ENCODE peak calls at places on chromosomes 16 and 17, in nine cellular contexts. Q is NCI-H2081; H is activated T-helper 2 cell treated with anti-CD3 and anti-CD28 coated beads, Interferon-gamma antibody, Interleukin-2, Interleukin-4, amounts not matched to agents 10 μg/mL and 5 μg/mL and 100 μg/mL, durations not matched to agents 14 hours and 24 hours and 36 hours; L is A172; E is amniotic stem cell; C is HEK293T; N is PC-3; V is GM13977; J is AG09309. G is an unnamed sample.
A peak's percentile ranks its signal among the peaks of the same experiment; 100 is the strongest.

GRCh38 chr16:25235991-25236390 is 19.2 kb downstream of the AQP8 start:
- DNase-seq in Q (no peak), H (no peak), L (no peak), E (no peak), C (no peak), N (no peak), V (no peak), J (no peak), G (no peak)

GRCh38 chr17:41627316-41628072 is 3.1 kb upstream of the KRT17 start:
- DNase-seq in Q (no peak), H (no peak), L (no peak), E (no peak), C (no peak), N (no peak), V (no peak), J (no peak), G (no peak)

GRCh38 chr16:27365142-27366089 is 36.6 kb upstream of the IL21R start:
- DNase-seq in Q (no peak), H (no peak), L (peak; percentile 68), E (no peak), C (no peak), N (peak; percentile 90), V (no peak), J (no peak), G (peak; percentile 73)

GRCh38 chr17:77160032-77160876 is 19.5 kb downstream of the SEC14L1 start:
- DNase-seq in Q (peak; percentile 91), H (no peak), L (no peak), E (no peak), C (no peak), N (no peak), V (no peak), J (no peak), G (no peak)

GRCh38 chr17:28317965-28318758 is 838 bp upstream of the TMEM97 start:
- DNase-seq in Q (no peak), H (no peak), L (no peak), E (no peak), C (peak; percentile 11), N (no peak), V (no peak), J (no peak), G (no peak)

GRCh38 chr16:21590791-21591190 is 8.6 kb upstream of the METTL9 start:
- DNase-seq in Q (no peak), H (no peak), L (no peak), E (no peak), C (no peak), N (peak; percentile 25), V (no peak), J (no peak), G (no peak)

GRCh38 chr17:75366432-75366831 is 39.0 kb downstream of the GRB2 start:
- DNase-seq in Q (no peak), H (no peak), L (no peak), E (no peak), C (no peak), N (no peak), V (no peak), J (no peak), G (no peak)

GRCh38 chr16:58853830-58854229 is 119.7 kb upstream of the GOT2 start:
- DNase-seq in Q (no peak), H (no peak), L (peak; percentile 31), E (no peak), C (no peak), N (no peak), V (no peak), J (no peak), G (no peak)

GRCh38 chr17:4678448-4679026 is 25.4 kb downstream of the PELP1 start:
- DNase-seq in Q (no peak), H (no peak), L (peak; percentile 83), E (peak; percentile 31), C (no peak), N (peak; percentile 89), V (no peak), J (peak; percentile 73), G (peak; percentile 98)

GRCh38 chr17:76515291-76515949 is 14.2 kb upstream of the RHBDF2 start:
- DNase-seq in Q (no peak), H (peak; percentile 82), L (peak; percentile 68), E (peak; percentile 27), C (no peak), N (no peak), V (peak; percentile 68), J (peak; percentile 99), G (peak; percentile 91)

GRCh38 chr16:3256146-3256875 is at the start of gene MEFV:
- DNase-seq in Q (no peak), H (no peak), L (no peak), E (no peak), C (no peak), N (no peak), V (no peak), J (no peak), G (no peak)

GRCh38 chr17:66663041-66663494 is 171.8 kb upstream of the CACNG5 start:
- DNase-seq in Q (no peak), H (no peak), L (no peak), E (no peak), C (no peak), N (no peak), V (no peak), J (no peak), G (no peak)

GRCh38 chr17:35056013-35056412 is 7.5 kb downstream of the RFFL start:
- DNase-seq in Q (no peak), H (no peak), L (no peak), E (no peak), C (no peak), N (no peak), V (no peak), J (no peak), G (no peak)

GRCh38 chr17:69390735-69391501 is 23.6 kb upstream of the MAP2K6 start:
- DNase-seq in Q (no peak), H (no peak), L (no peak), E (no peak), C (no peak), N (no peak), V (no peak), J (no peak), G (no peak)

GRCh38 chr16:81463296-81463890 is 18.8 kb downstream of the CMIP start:
- DNase-seq in Q (no peak), H (no peak), L (no peak), E (no peak), C (no peak), N (no peak), V (no peak), J (no peak), G (no peak)

GRCh38 chr17:13702266-13702665 is 100.5 kb upstream of the HS3ST3A1 start:
- DNase-seq in Q (no peak), H (no peak), L (no peak), E (no peak), C (no peak), N (peak; percentile 71), V (no peak), J (peak; percentile 64), G (peak; percentile 62)

GRCh38 chr17:2796164-2797140 is at the start of gene RAP1GAP2:
- DNase-seq in Q (no peak), H (peak; percentile 79), L (no peak), E (no peak), C (no peak), N (no peak), V (no peak), J (no peak), G (no peak)

GRCh38 chr17:9239821-9240658 is 218.7 kb downstream of the NTN1 start:
- DNase-seq in Q (no peak), H (peak; percentile 66), L (no peak), E (no peak), C (peak; percentile 93), N (peak; percentile 59), V (peak; percentile 96), J (no peak), G (peak; percentile 63)

GRCh38 chr17:60145006-60145935 is 4.5 kb upstream of the CA4 start:
- DNase-seq in Q (no peak), H (no peak), L (no peak), E (no peak), C (no peak), N (peak; percentile 28), V (no peak), J (no peak), G (no peak)

GRCh38 chr16:50446861-50447260 is 78.1 kb upstream of the BRD7 start:
- DNase-seq in Q (no peak), H (no peak), L (no peak), E (no peak), C (no peak), N (no peak), V (no peak), J (no peak), G (no peak)

GRCh38 chr16:84532855-84533486 is 28.5 kb upstream of the MEAK7 start:
- DNase-seq in Q (no peak), H (no peak), L (peak; percentile 44), E (no peak), C (no peak), N (no peak), V (no peak), J (no peak), G (peak; percentile 25)